ENCODE peak calls at places on chromosomes 7 and 10, in eight cellular contexts. X, Y, W, S, E, Z, K and V are unnamed samples.

GRCh38 chr7:151429555-151430331 is 10.2 kb downstream of the CRYGN start:
- DNase-seq in X (no peak), Y (no peak), W (peak), S (peak), E (peak), Z (peak), K (peak), V (no peak)

GRCh38 chr7:130723784-130724183 is 10.2 kb downstream of the KLF14 start:
- DNase-seq in X (no peak), Y (no peak), W (no peak), S (no peak), E (no peak), Z (no peak), K (no peak), V (peak)

GRCh38 chr7:142006577-142006976 is 10.9 kb downstream of the MGAM start:
- DNase-seq in X (no peak), Y (no peak), W (no peak), S (no peak), E (no peak), Z (no peak), K (no peak), V (no peak)

GRCh38 chr10:59885430-59886134 is 20.8 kb downstream of the CCDC6 start:
- DNase-seq in X (no peak), Y (no peak), W (no peak), S (no peak), E (peak), Z (no peak), K (peak), V (peak)

GRCh38 chr7:47418910-47419309 is 163.0 kb downstream of the TNS3 start:
- DNase-seq in X (peak), Y (no peak), W (no peak), S (no peak), E (no peak), Z (no peak), K (no peak), V (no peak)

GRCh38 chr10:35606423-35606822 is 1.3 kb downstream of the GJD4 start:
- DNase-seq in X (peak), Y (no peak), W (peak), S (no peak), E (no peak), Z (no peak), K (no peak), V (no peak)

GRCh38 chr10:110138197-110138812 is 69.1 kb upstream of the MXI1 start:
- DNase-seq in X (peak), Y (no peak), W (peak), S (peak), E (no peak), Z (no peak), K (no peak), V (peak)

GRCh38 chr10:114504769-114505579 is 100.7 kb upstream of the AFAP1L2 start:
- DNase-seq in X (peak), Y (no peak), W (peak), S (no peak), E (no peak), Z (no peak), K (no peak), V (no peak)

GRCh38 chr7:97495487-97495886 is 236.4 kb upstream of the TAC1 start:
- DNase-seq in X (no peak), Y (no peak), W (no peak), S (no peak), E (no peak), Z (no peak), K (no peak), V (no peak)